ENCODE peak calls at places on chromosomes 4 and X, in five cellular contexts. One of them, this sample, is unnamed.
A peak's percentile ranks its signal among the peaks of the same experiment; 100 is the strongest.

GRCh38 chr4:122313001-122313400 is 65.8 kb upstream of the ADAD1 start:
- DNase-seq in cardiac muscle cell: no peak
- DNase-seq in IMR-90: no peak
- DNase-seq in A673: no peak
- DNase-seq in cardiac fibroblast: no peak
- DNase-seq in this sample: no peak

GRCh38 chr4:55180980-55181379 is 55.6 kb upstream of the KDR start:
- DNase-seq in cardiac muscle cell: no peak
- DNase-seq in IMR-90: no peak
- DNase-seq in A673: no peak
- DNase-seq in cardiac fibroblast: peak; percentile 26
- DNase-seq in this sample: no peak

GRCh38 chr4:165301833-165302232 is 25.6 kb upstream of the MSMO1 start:
- DNase-seq in cardiac muscle cell: peak; percentile 35
- DNase-seq in IMR-90: peak; percentile 54
- DNase-seq in A673: no peak
- DNase-seq in cardiac fibroblast: peak; percentile 30
- DNase-seq in this sample: no peak

GRCh38 chrX:23993012-23993633 is 33.9 kb downstream of the KLHL15 start:
- DNase-seq in cardiac muscle cell: peak; percentile 32
- DNase-seq in IMR-90: peak; percentile 39
- DNase-seq in A673: no peak
- DNase-seq in cardiac fibroblast: peak; percentile 36
- DNase-seq in this sample: no peak

GRCh38 chrX:48676106-48676892 is 7.3 kb upstream of the WAS start:
- DNase-seq in cardiac muscle cell: peak; percentile 92
- DNase-seq in IMR-90: peak; percentile 75
- DNase-seq in A673: peak; percentile 89
- DNase-seq in cardiac fibroblast: peak; percentile 90
- DNase-seq in this sample: peak; percentile 52

GRCh38 chrX:143854006-143854405 is 29.9 kb upstream of the UBE2NL start:
- DNase-seq in cardiac muscle cell: peak; percentile 52
- DNase-seq in IMR-90: peak; percentile 11
- DNase-seq in A673: peak; percentile 73
- DNase-seq in cardiac fibroblast: peak; percentile 48
- DNase-seq in this sample: no peak

GRCh38 chr4:124997907-124998306 is 285.4 kb upstream of the ANKRD50 start:
- DNase-seq in cardiac muscle cell: no peak
- DNase-seq in IMR-90: no peak
- DNase-seq in A673: no peak
- DNase-seq in cardiac fibroblast: no peak
- DNase-seq in this sample: no peak

GRCh38 chr4:176340871-176341685 is 21.3 kb downstream of the SPCS3 start:
- DNase-seq in cardiac muscle cell: peak; percentile 75
- DNase-seq in IMR-90: peak; percentile 66
- DNase-seq in A673: peak; percentile 61
- DNase-seq in cardiac fibroblast: peak; percentile 72
- DNase-seq in this sample: no peak

GRCh38 chr4:112853662-112854256 is 195.7 kb upstream of the ANK2 start:
- DNase-seq in cardiac muscle cell: peak; percentile 41
- DNase-seq in IMR-90: no peak
- DNase-seq in A673: peak; percentile 23
- DNase-seq in cardiac fibroblast: peak; percentile 29
- DNase-seq in this sample: no peak

GRCh38 chrX:45424341-45424740 is 223.7 kb upstream of the DIPK2B start:
- DNase-seq in cardiac muscle cell: no peak
- DNase-seq in IMR-90: no peak
- DNase-seq in A673: no peak
- DNase-seq in cardiac fibroblast: peak; percentile 10
- DNase-seq in this sample: no peak

GRCh38 chr4:92599044-92599443 is 295.3 kb downstream of the GRID2 start:
- DNase-seq in cardiac muscle cell: peak; percentile 1
- DNase-seq in IMR-90: no peak
- DNase-seq in A673: peak; percentile 0
- DNase-seq in cardiac fibroblast: peak; percentile 2
- DNase-seq in this sample: no peak

GRCh38 chrX:133559909-133560308 is 144.6 kb upstream of the GPC4 start:
- DNase-seq in cardiac muscle cell: no peak
- DNase-seq in IMR-90: no peak
- DNase-seq in A673: no peak
- DNase-seq in cardiac fibroblast: no peak
- DNase-seq in this sample: no peak

GRCh38 chr4:113179996-113180395 is 130.5 kb downstream of the ANK2 start:
- DNase-seq in cardiac muscle cell: no peak
- DNase-seq in IMR-90: peak; percentile 4
- DNase-seq in A673: no peak
- DNase-seq in cardiac fibroblast: no peak
- DNase-seq in this sample: no peak

GRCh38 chrX:23908219-23909003 is 605 bp downstream of the CXorf58 start:
- DNase-seq in cardiac muscle cell: no peak
- DNase-seq in IMR-90: no peak
- DNase-seq in A673: peak; percentile 19
- DNase-seq in cardiac fibroblast: no peak
- DNase-seq in this sample: no peak

GRCh38 chr4:181618038-181618618 is 625.1 kb upstream of the TENM3 start:
- DNase-seq in cardiac muscle cell: no peak
- DNase-seq in IMR-90: no peak
- DNase-seq in A673: no peak
- DNase-seq in cardiac fibroblast: no peak
- DNase-seq in this sample: no peak

GRCh38 chr4:95563638-95564337 is 15.0 kb upstream of the UNC5C start:
- DNase-seq in cardiac muscle cell: no peak
- DNase-seq in IMR-90: no peak
- DNase-seq in A673: no peak
- DNase-seq in cardiac fibroblast: no peak
- DNase-seq in this sample: no peak

GRCh38 chr4:11367371-11367770 is 61.3 kb downstream of the HS3ST1 start:
- DNase-seq in cardiac muscle cell: peak; percentile 96
- DNase-seq in IMR-90: peak; percentile 1
- DNase-seq in A673: no peak
- DNase-seq in cardiac fibroblast: peak; percentile 91
- DNase-seq in this sample: no peak

GRCh38 chr4:81165853-81166430 is 49.1 kb downstream of the PRKG2 start:
- DNase-seq in cardiac muscle cell: no peak
- DNase-seq in IMR-90: peak; percentile 11
- DNase-seq in A673: peak; percentile 18
- DNase-seq in cardiac fibroblast: no peak
- DNase-seq in this sample: no peak

GRCh38 chrX:47501226-47502071 is 18.4 kb upstream of the ZNF41 start:
- DNase-seq in cardiac muscle cell: peak; percentile 50
- DNase-seq in IMR-90: peak; percentile 64
- DNase-seq in A673: peak; percentile 43
- DNase-seq in cardiac fibroblast: peak; percentile 54
- DNase-seq in this sample: no peak

GRCh38 chr4:8019396-8020365 is 80.0 kb upstream of the AFAP1 start:
- DNase-seq in cardiac muscle cell: no peak
- DNase-seq in IMR-90: no peak
- DNase-seq in A673: peak; percentile 47
- DNase-seq in cardiac fibroblast: no peak
- DNase-seq in this sample: no peak

GRCh38 chrX:80223922-80224579 is 196.2 kb upstream of the TENT5D start:
- DNase-seq in cardiac muscle cell: peak; percentile 8
- DNase-seq in IMR-90: no peak
- DNase-seq in A673: peak; percentile 11
- DNase-seq in cardiac fibroblast: peak; percentile 2
- DNase-seq in this sample: no peak
- TF ChIP-seq CTCF in cardiac muscle cell: peak; percentile 34
- TF ChIP-seq CTCF in IMR-90: no peak
- TF ChIP-seq CTCF in A673: peak; percentile 33
- TF ChIP-seq CTCF in cardiac fibroblast: no peak
- TF ChIP-seq CTCF in this sample: no peak

GRCh38 chr4:56657818-56658217 is 23.3 kb downstream of the HOPX start:
- DNase-seq in cardiac muscle cell: no peak
- DNase-seq in IMR-90: no peak
- DNase-seq in A673: no peak
- DNase-seq in cardiac fibroblast: no peak
- DNase-seq in this sample: no peak

GRCh38 chr4:56655209-56655626 is 25.9 kb downstream of the HOPX start:
- DNase-seq in cardiac muscle cell: peak; percentile 29
- DNase-seq in IMR-90: peak; percentile 12
- DNase-seq in A673: no peak
- DNase-seq in cardiac fibroblast: no peak
- DNase-seq in this sample: no peak

GRCh38 chr4:56657128-56657527 is 24.0 kb downstream of the HOPX start:
- DNase-seq in cardiac muscle cell: no peak
- DNase-seq in IMR-90: no peak
- DNase-seq in A673: no peak
- DNase-seq in cardiac fibroblast: no peak
- DNase-seq in this sample: no peak

GRCh38 chr4:56655627-56656345 is 25.3 kb downstream of the HOPX start:
- DNase-seq in cardiac muscle cell: no peak
- DNase-seq in IMR-90: no peak
- DNase-seq in A673: no peak
- DNase-seq in cardiac fibroblast: no peak
- DNase-seq in this sample: no peak

GRCh38 chr4:56656346-56656643 is 24.8 kb downstream of the HOPX start:
- DNase-seq in cardiac muscle cell: no peak
- DNase-seq in IMR-90: no peak
- DNase-seq in A673: no peak
- DNase-seq in cardiac fibroblast: no peak
- DNase-seq in this sample: no peak
- TF ChIP-seq CTCF in cardiac muscle cell: peak; percentile 31
- TF ChIP-seq CTCF in IMR-90: peak; percentile 25
- TF ChIP-seq CTCF in A673: no peak
- TF ChIP-seq CTCF in cardiac fibroblast: no peak
- TF ChIP-seq CTCF in this sample: no peak

GRCh38 chr4:109826719-109827118 is 1.1 kb upstream of the RRH start:
- DNase-seq in cardiac muscle cell: peak; percentile 41
- DNase-seq in IMR-90: peak; percentile 33
- DNase-seq in A673: peak; percentile 40
- DNase-seq in cardiac fibroblast: peak; percentile 55
- DNase-seq in this sample: no peak
- TF ChIP-seq CTCF in cardiac muscle cell: peak; percentile 52
- TF ChIP-seq CTCF in IMR-90: peak; percentile 62
- TF ChIP-seq CTCF in A673: peak; percentile 62
- TF ChIP-seq CTCF in cardiac fibroblast: peak; percentile 49
- TF ChIP-seq CTCF in this sample: no peak

GRCh38 chrX:65196758-65197371 is 220.6 kb upstream of the ZC4H2 start:
- DNase-seq in cardiac muscle cell: no peak
- DNase-seq in IMR-90: no peak
- DNase-seq in A673: no peak
- DNase-seq in cardiac fibroblast: no peak
- DNase-seq in this sample: no peak
- TF ChIP-seq CTCF in cardiac muscle cell: no peak
- TF ChIP-seq CTCF in IMR-90: no peak
- TF ChIP-seq CTCF in A673: no peak
- TF ChIP-seq CTCF in cardiac fibroblast: no peak
- TF ChIP-seq CTCF in this sample: no peak

DNA sequence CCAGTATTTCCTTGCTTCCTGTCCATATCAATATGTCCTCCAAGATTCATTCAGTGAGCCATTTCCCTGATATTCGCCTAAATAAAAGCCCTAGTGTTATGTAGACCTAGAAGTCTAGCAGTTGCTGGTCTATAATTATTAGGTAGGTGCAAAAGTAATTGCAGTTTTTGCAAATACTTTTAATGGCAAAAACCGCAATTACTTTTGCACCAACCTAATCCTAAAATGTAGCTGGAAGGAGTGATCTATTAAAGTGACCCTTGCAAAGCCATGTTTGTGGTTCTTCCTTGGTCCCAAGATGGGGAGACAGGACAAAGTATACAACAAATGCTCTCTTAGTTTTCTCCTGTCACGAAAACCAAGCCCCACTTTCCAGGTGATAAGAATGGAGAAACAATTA is 193.0 kb downstream of the IDS start:
- DNase-seq in cardiac muscle cell: no peak
- DNase-seq in IMR-90: no peak
- DNase-seq in A673: no peak
- DNase-seq in cardiac fibroblast: no peak
- DNase-seq in this sample: no peak
- TF ChIP-seq CTCF in cardiac muscle cell: no peak
- TF ChIP-seq CTCF in IMR-90: no peak
- TF ChIP-seq CTCF in A673: no peak
- TF ChIP-seq CTCF in cardiac fibroblast: no peak
- TF ChIP-seq CTCF in this sample: no peak